ENCODE peak calls at places on chromosomes 16 and 17, in four cellular contexts. D is prostate gland, O is HFFc6, R is neural crest cell. A is an unnamed sample.

GRCh38 chr16:72182976-72183375 is 11.0 kb upstream of the PMFBP1 start:
- DNase-seq in D (no peak), O (no peak), R (no peak), A (no peak)

GRCh38 chr16:66913711-66914110 is 5.0 kb downstream of the CDH16 start:
- DNase-seq in D (no peak), O (no peak), R (no peak), A (no peak)

GRCh38 chr17:58305626-58306025 is 23.0 kb downstream of the TSPOAP1 start:
- DNase-seq in D (no peak), O (no peak), R (no peak), A (no peak)

GRCh38 chr16:12896562-12896961 is 4.8 kb upstream of the SHISA9 start:
- DNase-seq in D (no peak), O (peak), R (peak), A (no peak)

GRCh38 chr17:18079543-18079942 is 8.2 kb upstream of the DRG2 start:
- DNase-seq in D (no peak), O (no peak), R (no peak), A (no peak)

GRCh38 chr16:66491716-66492064 is 58.2 kb downstream of the TK2 start:
- DNase-seq in D (no peak), O (no peak), R (no peak), A (no peak)

GRCh38 chr17:68318103-68318991 is 27.1 kb downstream of the ARSG start:
- DNase-seq in D (no peak), O (peak), R (no peak), A (no peak)

GRCh38 chr16:24427840-24428239 is 111.5 kb upstream of the RBBP6 start:
- DNase-seq in D (no peak), O (no peak), R (no peak), A (no peak)

GRCh38 chr16:89557230-89557935 is 3.1 kb upstream of the RPL13 start:
- DNase-seq in D (peak), O (peak), R (peak), A (no peak)

GRCh38 chr16:23008041-23008440 is 141.2 kb downstream of the USP31 start:
- DNase-seq in D (no peak), O (no peak), R (no peak), A (no peak)

GRCh38 chr17:17965152-17965721 is 7.0 kb downstream of the TOM1L2 start:
- DNase-seq in D (no peak), O (no peak), R (no peak), A (no peak)

GRCh38 chr17:58572846-58573245 is 58.4 kb upstream of the MTMR4 start:
- DNase-seq in D (no peak), O (no peak), R (no peak), A (no peak)

GRCh38 chr16:70724146-70725023 is 38.5 kb upstream of the MTSS2 start:
- DNase-seq in D (no peak), O (no peak), R (no peak), A (no peak)

GRCh38 chr17:19744922-19745757 is 3.0 kb downstream of the ALDH3A1 start:
- DNase-seq in D (peak), O (peak), R (peak), A (no peak)

GRCh38 chr16:47732122-47732805 is 271.1 kb downstream of the PHKB start:
- DNase-seq in D (no peak), O (peak), R (no peak), A (no peak)

GRCh38 chr17:29133146-29133713 is 47.0 kb downstream of the MYO18A start:
- DNase-seq in D (no peak), O (peak), R (no peak), A (no peak)

GRCh38 chr17:45221081-45221996 is at the start of gene FMNL1:
- DNase-seq in D (no peak), O (no peak), R (no peak), A (no peak)

GRCh38 chr16:88810166-88810867 is 1.4 kb downstream of the APRT start:
- DNase-seq in D (no peak), O (no peak), R (no peak), A (no peak)

GRCh38 chr16:55728797-55729196 is 73.0 kb downstream of the SLC6A2 start:
- DNase-seq in D (no peak), O (no peak), R (no peak), A (no peak)

GRCh38 chr16:4847774-4848587 is 700 bp downstream of the UBN1 start:
- DNase-seq in D (peak), O (peak), R (peak), A (peak)

GRCh38 chr17:6456914-6457687 is 12.8 kb downstream of the PIMREG start:
- DNase-seq in D (no peak), O (peak), R (no peak), A (peak)

DNA sequence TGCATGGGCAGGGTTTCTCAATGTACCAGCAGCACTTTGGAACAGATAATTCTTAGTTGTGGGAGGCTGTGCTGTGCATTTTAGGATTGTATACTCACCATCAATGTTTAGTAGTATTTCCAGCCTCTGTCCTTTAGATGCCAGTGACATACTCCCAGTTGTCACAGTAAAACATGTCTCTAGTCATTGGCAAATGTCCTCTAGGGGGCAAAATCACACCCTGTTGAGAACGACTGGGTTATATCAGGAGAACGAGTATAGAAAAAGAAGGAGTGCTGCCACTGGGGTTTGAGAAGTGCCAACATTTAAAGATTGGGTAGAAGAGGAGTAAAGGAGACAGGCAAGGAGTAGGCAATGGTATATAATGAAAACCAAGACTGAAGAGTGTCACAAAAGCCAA is 37.9 kb upstream of the SMIM36 start:
- DNase-seq in D (no peak), O (no peak), R (no peak), A (no peak)
- TF ChIP-seq CTCF in D (no peak), O (peak), R (peak), A (peak)

GRCh38 chr16:77406680-77407079 is 28.2 kb downstream of the ADAMTS18 start:
- DNase-seq in D (no peak), O (no peak), R (no peak), A (no peak)
- TF ChIP-seq CTCF in D (no peak), O (peak), R (peak), A (peak)

GRCh38 chr16:27698266-27698665 is 148.3 kb downstream of the KATNIP start:
- DNase-seq in D (no peak), O (no peak), R (peak), A (no peak)
- TF ChIP-seq CTCF in D (no peak), O (peak), R (peak), A (peak)

GRCh38 chr16:78005881-78006280 is 16.5 kb upstream of the CLEC3A start:
- DNase-seq in D (no peak), O (no peak), R (peak), A (no peak)
- TF ChIP-seq CTCF in D (no peak), O (peak), R (peak), A (peak)

GRCh38 chr16:3003582-3004270 is 9.0 kb upstream of the CLDN9 start:
- DNase-seq in D (peak), O (peak), R (peak), A (peak)
- TF ChIP-seq CTCF in D (peak), O (peak), R (peak), A (peak)

GRCh38 chr17:37661372-37662014 is 18.2 kb upstream of the DDX52 start:
- DNase-seq in D (no peak), O (no peak), R (no peak), A (no peak)
- TF ChIP-seq CTCF in D (no peak), O (peak), R (peak), A (no peak)

GRCh38 chr16:81127051-81127450 is 30.9 kb upstream of the GCSH start:
- DNase-seq in D (no peak), O (peak), R (no peak), A (peak)

GRCh38 chr16:81123092-81123852 is 27.1 kb upstream of the GCSH start:
- DNase-seq in D (no peak), O (no peak), R (no peak), A (no peak)

GRCh38 chr16:81116285-81116684 is 20.1 kb upstream of the GCSH start:
- DNase-seq in D (no peak), O (no peak), R (no peak), A (no peak)

DNA sequence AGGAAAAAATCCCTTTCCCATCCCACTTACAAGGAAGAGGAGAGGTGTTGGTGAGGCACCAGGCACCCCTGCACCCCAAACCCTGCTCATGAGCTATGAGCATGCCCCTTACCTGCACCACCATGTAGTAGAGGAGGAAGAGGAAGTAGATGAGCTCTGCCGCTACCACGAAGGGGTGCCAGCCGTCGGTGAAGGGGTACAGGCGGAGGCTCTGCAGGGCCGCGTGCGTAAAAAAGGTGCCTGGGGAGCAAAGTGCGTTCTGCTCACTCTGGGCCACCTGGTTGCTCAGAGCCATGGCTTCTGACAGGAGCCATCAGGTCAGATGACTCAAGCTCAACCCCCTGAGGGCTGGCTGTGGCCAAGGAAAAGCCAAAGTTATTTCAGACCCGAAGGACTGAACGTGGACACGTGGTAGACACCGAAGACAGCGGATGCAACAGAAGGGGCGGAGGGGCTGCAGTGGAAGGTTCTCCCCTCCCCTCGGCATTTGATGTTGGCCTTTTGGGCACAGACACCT is 25.3 kb upstream of the GCSH start:
- DNase-seq in D (no peak), O (no peak), R (no peak), A (no peak)
- TF ChIP-seq CTCF in D (no peak), O (no peak), R (no peak), A (no peak)

DNA sequence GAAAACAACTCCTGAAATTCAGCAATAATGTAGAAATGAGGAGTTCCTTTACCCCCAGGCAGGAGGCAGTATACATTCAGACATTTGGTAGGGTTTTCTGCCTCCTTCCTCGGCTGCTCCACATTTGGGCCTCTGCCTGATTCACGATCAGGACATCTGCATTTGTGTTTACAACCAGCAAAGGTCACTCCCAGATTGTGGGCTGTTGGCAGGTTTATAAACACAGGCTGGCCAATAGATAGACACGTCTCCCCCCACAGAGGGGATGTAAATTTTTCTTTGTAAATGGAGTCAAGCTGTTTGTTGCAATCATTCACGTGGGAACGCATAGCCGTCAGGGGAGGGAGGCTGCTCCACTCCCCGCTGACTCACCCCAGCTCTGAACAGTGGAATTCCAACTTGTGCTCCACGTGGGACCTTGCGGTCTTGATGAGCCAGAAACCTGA is 252.1 kb upstream of the N4BP1 start:
- DNase-seq in D (no peak), O (peak), R (no peak), A (no peak)
- TF ChIP-seq CTCF in D (no peak), O (no peak), R (no peak), A (no peak)

GRCh38 chr16:5916711-5917191 is 819.2 kb upstream of the EEF2KMT start:
- DNase-seq in D (no peak), O (no peak), R (no peak), A (no peak)

GRCh38 chr16:5917436-5917835 is 819.8 kb upstream of the EEF2KMT start:
- DNase-seq in D (no peak), O (no peak), R (no peak), A (no peak)

GRCh38 chr16:5918553-5919127 is 821.0 kb upstream of the EEF2KMT start:
- DNase-seq in D (no peak), O (no peak), R (no peak), A (no peak)
- TF ChIP-seq CTCF in D (no peak), O (no peak), R (peak), A (no peak)

GRCh38 chr16:2250652-2251280 is 621 bp downstream of the ECI1 start:
- DNase-seq in D (no peak), O (peak), R (no peak), A (no peak)

GRCh38 chr16:2253293-2253692 is 1.9 kb upstream of the ECI1 start:
- DNase-seq in D (no peak), O (no peak), R (no peak), A (no peak)

GRCh38 chr16:2252806-2253148 is 1.4 kb upstream of the ECI1 start:
- DNase-seq in D (no peak), O (no peak), R (no peak), A (no peak)

GRCh38 chr16:2246301-2246885 is 5.0 kb downstream of the ECI1 start:
- DNase-seq in D (no peak), O (no peak), R (no peak), A (no peak)

GRCh38 chr16:2251281-2252111 is at the start of gene ECI1:
- DNase-seq in D (peak), O (peak), R (peak), A (peak)
- TF ChIP-seq CTCF in D (peak), O (peak), R (peak), A (peak)